ENCODE peak calls at places on chromosomes 3 and 15, in seven cellular contexts. B is BJ, D is aorta, O is tibial artery, H is fibroblast of lung, T is mesendoderm, G is IMR-90. L is an unnamed sample. For H3K27me3, the result is how much of the 10 kb centered on the place peaks cover.

GRCh38 chr15:98983333-98983732 is 24.3 kb downstream of the PGPEP1L start:
- DNase-seq in B (peak), D (peak), O (peak), H (peak), T (no peak), G (peak), L (peak)

GRCh38 chr3:192834428-192834827 is 83.2 kb downstream of the MB21D2 start:
- DNase-seq in B (no peak), D (no peak), O (no peak), H (no peak), T (no peak), G (no peak), L (no peak)

GRCh38 chr3:56921573-56922571 is 120.1 kb upstream of the ARHGEF3 start:
- DNase-seq in B (no peak), D (peak), O (no peak), H (peak), T (no peak), G (peak), L (no peak)

GRCh38 chr3:9638147-9638546 is 11.2 kb upstream of the MTMR14 start:
- DNase-seq in B (no peak), D (no peak), O (no peak), H (no peak), T (no peak), G (no peak), L (no peak)

GRCh38 chr3:138213373-138214085 is 26.4 kb downstream of the ARMC8 start:
- DNase-seq in B (no peak), D (no peak), O (no peak), H (no peak), T (no peak), G (peak), L (no peak)

GRCh38 chr3:12287727-12288465 is 974 bp upstream of the PPARG start:
- DNase-seq in B (no peak), D (peak), O (no peak), H (peak), T (peak), G (no peak), L (peak)

GRCh38 chr3:45491344-45491743 is 103.0 kb downstream of the LARS2 start:
- DNase-seq in B (no peak), D (no peak), O (no peak), H (no peak), T (no peak), G (no peak), L (no peak)

GRCh38 chr3:129663045-129663446 is 56.6 kb upstream of the PLXND1 start:
- DNase-seq in B (no peak), D (no peak), O (no peak), H (no peak), T (peak), G (no peak), L (no peak)

GRCh38 chr3:43296565-43296964 is 10.2 kb downstream of the SNRK start:
- DNase-seq in B (no peak), D (peak), O (peak), H (peak), T (no peak), G (peak), L (peak)

GRCh38 chr3:14297784-14298236 is 104.6 kb upstream of the SLC6A6 start:
- DNase-seq in B (no peak), D (no peak), O (no peak), H (no peak), T (peak), G (no peak), L (peak)

GRCh38 chr3:191139771-191140170 is 59.3 kb upstream of the OSTN start:
- DNase-seq in B (peak), D (no peak), O (no peak), H (peak), T (no peak), G (no peak), L (no peak)

GRCh38 chr3:146165370-146165769 is 4.4 kb upstream of the PLOD2 start:
- DNase-seq in B (peak), D (no peak), O (no peak), H (peak), T (no peak), G (peak), L (no peak)

GRCh38 chr15:42048821-42049200 is 28.0 kb upstream of the PLA2G4E start:
- DNase-seq in B (no peak), D (no peak), O (no peak), H (no peak), T (peak), G (no peak), L (no peak)

GRCh38 chr3:188198760-188199327 is 44.9 kb downstream of the LPP start:
- DNase-seq in B (no peak), D (no peak), O (no peak), H (no peak), T (no peak), G (no peak), L (no peak)

GRCh38 chr15:85955501-85956391 is 123.9 kb upstream of the AGBL1 start:
- DNase-seq in B (no peak), D (no peak), O (no peak), H (no peak), T (peak), G (no peak), L (no peak)

GRCh38 chr3:124826703-124827102 is 60.5 kb downstream of the ITGB5 start:
- DNase-seq in B (no peak), D (peak), O (no peak), H (peak), T (peak), G (peak), L (no peak)

GRCh38 chr15:79918278-79918677 is 21.5 kb upstream of the MTHFS start:
- DNase-seq in B (no peak), D (no peak), O (no peak), H (no peak), T (no peak), G (no peak), L (no peak)

GRCh38 chr3:101571028-101571895 is 2.7 kb upstream of the PCNP start:
- DNase-seq in B (no peak), D (no peak), O (no peak), H (no peak), T (no peak), G (no peak), L (no peak)

GRCh38 chr15:71683401-71684274 is 126.7 kb upstream of the NR2E3 start:
- DNase-seq in B (no peak), D (no peak), O (no peak), H (no peak), T (no peak), G (peak), L (no peak)

GRCh38 chr3:106333911-106334618 is 465.3 kb upstream of the CBLB start:
- DNase-seq in B (no peak), D (no peak), O (no peak), H (peak), T (no peak), G (peak), L (no peak)

GRCh38 chr15:95718441-95718840 is 612.1 kb upstream of the NR2F2 start:
- DNase-seq in B (no peak), D (peak), O (peak), H (no peak), T (no peak), G (no peak), L (peak)

DNA sequence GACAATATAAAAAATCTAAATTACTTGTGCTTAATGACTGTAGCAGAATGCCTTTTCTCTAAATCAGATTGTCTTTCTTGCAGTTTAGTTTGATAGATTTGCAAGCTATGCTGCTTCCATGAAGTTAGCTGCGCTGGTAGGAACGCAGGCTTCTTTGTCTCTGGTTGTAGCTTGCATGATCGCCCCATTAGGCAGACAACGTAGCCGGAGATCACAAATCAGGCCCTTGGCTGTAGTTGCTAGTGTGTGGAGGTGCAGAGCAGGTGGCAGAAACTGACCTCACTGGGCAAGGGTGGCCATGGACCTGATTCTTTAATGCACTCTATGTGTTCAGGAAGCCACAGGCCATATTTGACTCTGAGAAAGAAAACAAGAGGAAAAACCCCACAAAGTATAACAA is 6.2 kb downstream of the ZIC1 start:
- DNase-seq in B (no peak), D (no peak), O (no peak), H (no peak), T (peak), G (no peak), L (no peak)
- H3K27me3 ChIP-seq in B (under half), D (under half), O (half or more), H (half or more), T (half or more), G (half or more), L (under half)

GRCh38 chr15:29840054-29840453 is 17.8 kb upstream of the TJP1 start:
- DNase-seq in B (no peak), D (no peak), O (no peak), H (no peak), T (no peak), G (no peak), L (no peak)
- H3K27me3 ChIP-seq in B (under half), D (under half), O (under half), H (under half), T (under half), G (under half), L (under half)

GRCh38 chr3:4981688-4982494 is 2.7 kb downstream of the BHLHE40 start:
- DNase-seq in B (no peak), D (no peak), O (no peak), H (peak), T (peak), G (peak), L (no peak)
- H3K27me3 ChIP-seq in B (under half), D (under half), O (under half), H (under half), T (under half), G (under half), L (under half)

GRCh38 chr3:149635396-149635795 is 22.4 kb downstream of the WWTR1 start:
- DNase-seq in B (no peak), D (no peak), O (no peak), H (no peak), T (no peak), G (no peak), L (no peak)

GRCh38 chr3:149634573-149634972 is 23.3 kb downstream of the WWTR1 start:
- DNase-seq in B (no peak), D (no peak), O (no peak), H (no peak), T (no peak), G (no peak), L (no peak)

GRCh38 chr3:149641011-149641728 is 16.7 kb downstream of the WWTR1 start:
- DNase-seq in B (no peak), D (no peak), O (no peak), H (no peak), T (no peak), G (no peak), L (no peak)

GRCh38 chr3:149639093-149639486 is 18.7 kb downstream of the WWTR1 start:
- DNase-seq in B (no peak), D (no peak), O (no peak), H (no peak), T (no peak), G (no peak), L (no peak)

GRCh38 chr3:149638401-149639092 is 19.3 kb downstream of the WWTR1 start:
- DNase-seq in B (peak), D (no peak), O (no peak), H (peak), T (no peak), G (peak), L (no peak)
- H3K27me3 ChIP-seq in B (under half), D (under half), O (under half), H (under half), T (under half), G (under half), L (under half)

DNA sequence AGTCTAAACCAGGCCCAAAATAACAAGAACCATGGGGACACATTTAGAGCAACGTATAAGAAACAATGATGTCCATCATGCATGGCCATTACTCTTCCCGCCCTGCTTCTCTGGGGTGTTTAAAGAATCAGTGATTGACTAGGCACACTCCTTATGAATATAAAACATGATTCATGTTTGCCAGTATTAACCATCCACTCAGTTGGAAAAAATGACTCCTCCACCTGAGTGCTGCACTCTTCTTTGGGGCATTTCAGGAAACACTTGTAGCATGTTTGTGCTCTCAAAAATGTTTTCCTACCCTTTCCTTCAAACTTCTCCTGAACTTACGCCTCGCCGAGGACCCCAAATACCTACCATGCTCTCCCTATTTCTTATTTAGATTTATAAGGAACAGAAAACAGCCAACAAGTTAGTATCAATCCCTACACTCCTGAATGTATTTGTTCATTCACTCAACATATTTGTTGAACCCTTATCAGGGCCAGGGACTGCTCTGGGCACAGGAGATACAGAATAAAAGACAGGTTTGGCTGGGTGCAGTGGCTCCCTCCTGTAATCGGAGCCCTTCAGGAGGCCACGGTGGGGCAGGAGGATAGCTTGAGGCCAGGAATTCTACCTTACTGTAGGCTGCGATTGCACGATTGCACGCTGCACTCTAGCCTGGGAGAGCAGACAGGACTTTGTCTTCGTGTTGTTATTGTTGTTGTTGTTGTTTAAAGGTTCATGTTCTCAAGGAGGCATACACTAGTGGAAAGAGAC is 137.0 kb downstream of the TMCO5A start:
- DNase-seq in B (no peak), D (no peak), O (no peak), H (no peak), T (no peak), G (no peak), L (no peak)
- H3K27me3 ChIP-seq in B (under half), D (under half), O (under half), H (under half), T (under half), G (under half), L (under half)

GRCh38 chr3:32817561-32818430 is at the start of gene TRIM71:
- DNase-seq in B (no peak), D (no peak), O (no peak), H (no peak), T (peak), G (no peak), L (no peak)
- H3K27me3 ChIP-seq in B (under half), D (under half), O (half or more), H (half or more), T (under half), G (half or more), L (under half)

GRCh38 chr15:88741671-88742070 is 61.6 kb upstream of the ACAN start:
- DNase-seq in B (no peak), D (no peak), O (no peak), H (no peak), T (no peak), G (no peak), L (no peak)
- H3K27me3 ChIP-seq in B (under half), D (under half), O (under half), H (under half), T (under half), G (under half), L (under half)

GRCh38 chr3:59994720-59995304 is 945.0 kb upstream of the CFAP20DC start:
- DNase-seq in B (no peak), D (no peak), O (no peak), H (no peak), T (no peak), G (no peak), L (no peak)

GRCh38 chr3:59992578-59992977 is 942.8 kb upstream of the CFAP20DC start:
- DNase-seq in B (no peak), D (no peak), O (no peak), H (no peak), T (no peak), G (no peak), L (no peak)

GRCh38 chr3:60000311-60001105 is 950.7 kb upstream of the CFAP20DC start:
- DNase-seq in B (no peak), D (no peak), O (no peak), H (no peak), T (no peak), G (no peak), L (no peak)

GRCh38 chr3:59998040-59998439 is 948.2 kb upstream of the CFAP20DC start:
- DNase-seq in B (no peak), D (no peak), O (no peak), H (no peak), T (peak), G (no peak), L (no peak)

DNA sequence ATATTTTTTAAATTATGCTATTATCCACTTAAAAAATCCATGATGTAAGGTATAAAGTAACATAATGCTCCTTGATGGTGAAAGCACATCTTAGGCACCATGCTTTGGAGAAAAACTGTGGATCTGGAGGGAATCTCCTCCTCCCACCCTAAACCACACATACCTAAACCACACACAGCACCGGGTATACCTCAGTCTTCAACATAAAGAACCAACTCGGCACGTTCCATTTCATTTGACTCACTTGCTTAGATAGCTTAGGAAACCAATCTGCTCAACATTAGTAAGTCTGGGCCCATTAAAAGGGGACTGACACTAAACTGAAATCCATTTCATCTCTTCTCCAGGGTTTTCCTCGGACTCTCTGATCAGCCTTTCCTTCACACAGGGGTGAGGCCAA is 945.7 kb upstream of the CFAP20DC start:
- DNase-seq in B (no peak), D (no peak), O (no peak), H (no peak), T (no peak), G (no peak), L (no peak)
- H3K27me3 ChIP-seq in B (under half), D (under half), O (under half), H (under half), T (under half), G (under half), L (under half)

GRCh38 chr15:88401972-88402656 is 65.1 kb downstream of the MRPL46 start:
- DNase-seq in B (no peak), D (no peak), O (no peak), H (no peak), T (peak), G (no peak), L (peak)
- H3K27me3 ChIP-seq in B (under half), D (under half), O (under half), H (under half), T (under half), G (under half), L (under half)

GRCh38 chr3:72135636-72136035 is 350.7 kb upstream of the PROK2 start:
- DNase-seq in B (no peak), D (no peak), O (no peak), H (no peak), T (no peak), G (no peak), L (no peak)
- H3K27me3 ChIP-seq in B (under half), D (under half), O (under half), H (under half), T (under half), G (under half), L (under half)